ENCODE peak calls at places on chromosomes 11 and 22, in ten cellular contexts. One of them, this sample, is unnamed.

GRCh38 chr11:99246199-99246598 is 225.4 kb downstream of the CNTN5 start:
- DNase-seq in T follicular helper cell: no peak
- DNase-seq in A549: no peak
- DNase-seq in T-helper 9 cell: no peak
- DNase-seq in PC-3: no peak
- DNase-seq in midbrain: no peak
- DNase-seq in IMR-90: no peak
- DNase-seq in T-helper 1 cell: no peak
- DNase-seq in tibial artery: no peak
- DNase-seq in lung: no peak
- DNase-seq in this sample: no peak

GRCh38 chr11:134587345-134587744 is 175.3 kb upstream of the B3GAT1 start:
- DNase-seq in midbrain: no peak
- DNase-seq in PC-3: no peak
- DNase-seq in T-helper 1 cell: no peak
- DNase-seq in lung: peak
- DNase-seq in T follicular helper cell: no peak
- DNase-seq in A549: no peak
- DNase-seq in T-helper 9 cell: no peak
- DNase-seq in tibial artery: no peak
- DNase-seq in IMR-90: no peak
- DNase-seq in this sample: no peak

GRCh38 chr22:37175414-37176144 is 12.5 kb downstream of the C1QTNF6 start:
- DNase-seq in PC-3: no peak
- DNase-seq in IMR-90: no peak
- DNase-seq in midbrain: no peak
- DNase-seq in T follicular helper cell: no peak
- DNase-seq in T-helper 9 cell: no peak
- DNase-seq in A549: no peak
- DNase-seq in lung: no peak
- DNase-seq in T-helper 1 cell: no peak
- DNase-seq in tibial artery: peak
- DNase-seq in this sample: no peak

GRCh38 chr11:555500-556174 is 4.9 kb downstream of the LMNTD2 start:
- DNase-seq in tibial artery: no peak
- DNase-seq in T-helper 1 cell: no peak
- DNase-seq in T-helper 9 cell: no peak
- DNase-seq in lung: no peak
- DNase-seq in T follicular helper cell: no peak
- DNase-seq in IMR-90: no peak
- DNase-seq in PC-3: no peak
- DNase-seq in midbrain: no peak
- DNase-seq in A549: no peak
- DNase-seq in this sample: no peak

GRCh38 chr11:68683086-68683951 is 1.0 kb upstream of the GAL start:
- DNase-seq in T follicular helper cell: no peak
- DNase-seq in lung: no peak
- DNase-seq in A549: no peak
- DNase-seq in T-helper 9 cell: no peak
- DNase-seq in tibial artery: no peak
- DNase-seq in T-helper 1 cell: no peak
- DNase-seq in midbrain: no peak
- DNase-seq in IMR-90: no peak
- DNase-seq in PC-3: no peak
- DNase-seq in this sample: no peak

GRCh38 chr11:30463266-30463665 is 122.9 kb downstream of the MPPED2 start:
- DNase-seq in lung: no peak
- DNase-seq in T-helper 9 cell: no peak
- DNase-seq in PC-3: no peak
- DNase-seq in midbrain: no peak
- DNase-seq in T-helper 1 cell: no peak
- DNase-seq in IMR-90: no peak
- DNase-seq in A549: no peak
- DNase-seq in tibial artery: no peak
- DNase-seq in T follicular helper cell: no peak
- DNase-seq in this sample: no peak

GRCh38 chr22:39405346-39406085 is 5.9 kb downstream of the TAB1 start:
- DNase-seq in midbrain: peak
- DNase-seq in T-helper 1 cell: no peak
- DNase-seq in IMR-90: peak
- DNase-seq in PC-3: no peak
- DNase-seq in T-helper 9 cell: no peak
- DNase-seq in A549: no peak
- DNase-seq in T follicular helper cell: no peak
- DNase-seq in tibial artery: no peak
- DNase-seq in lung: no peak
- DNase-seq in this sample: no peak

GRCh38 chr11:12163181-12163841 is 52.9 kb downstream of the MICAL2 start:
- DNase-seq in A549: peak
- DNase-seq in lung: no peak
- DNase-seq in T-helper 1 cell: no peak
- DNase-seq in IMR-90: peak
- DNase-seq in PC-3: peak
- DNase-seq in midbrain: no peak
- DNase-seq in T-helper 9 cell: no peak
- DNase-seq in tibial artery: peak
- DNase-seq in T follicular helper cell: no peak
- DNase-seq in this sample: no peak

GRCh38 chr22:24601217-24602104 is 1.5 kb upstream of the GGT1 start:
- DNase-seq in T-helper 9 cell: no peak
- DNase-seq in A549: peak
- DNase-seq in IMR-90: no peak
- DNase-seq in tibial artery: no peak
- DNase-seq in T follicular helper cell: no peak
- DNase-seq in midbrain: no peak
- DNase-seq in PC-3: no peak
- DNase-seq in lung: peak
- DNase-seq in T-helper 1 cell: no peak
- DNase-seq in this sample: peak

GRCh38 chr11:9600651-9601040 is 27.2 kb downstream of the WEE1 start:
- DNase-seq in PC-3: peak
- DNase-seq in tibial artery: no peak
- DNase-seq in midbrain: no peak
- DNase-seq in T follicular helper cell: no peak
- DNase-seq in IMR-90: peak
- DNase-seq in T-helper 9 cell: no peak
- DNase-seq in lung: no peak
- DNase-seq in A549: no peak
- DNase-seq in T-helper 1 cell: no peak
- DNase-seq in this sample: no peak

GRCh38 chr11:6604081-6604626 is 580 bp downstream of the ILK start:
- DNase-seq in IMR-90: peak
- DNase-seq in T-helper 1 cell: peak
- DNase-seq in midbrain: peak
- DNase-seq in lung: peak
- DNase-seq in tibial artery: peak
- DNase-seq in T follicular helper cell: peak
- DNase-seq in A549: peak
- DNase-seq in T-helper 9 cell: peak
- DNase-seq in PC-3: peak
- DNase-seq in this sample: peak

GRCh38 chr22:44154431-44154942 is 26.2 kb upstream of the PARVG start:
- DNase-seq in T follicular helper cell: no peak
- DNase-seq in T-helper 1 cell: no peak
- DNase-seq in T-helper 9 cell: no peak
- DNase-seq in midbrain: no peak
- DNase-seq in lung: no peak
- DNase-seq in A549: no peak
- DNase-seq in IMR-90: peak
- DNase-seq in PC-3: no peak
- DNase-seq in tibial artery: no peak
- DNase-seq in this sample: no peak

GRCh38 chr22:29715240-29715639 is 4.6 kb upstream of the CABP7 start:
- DNase-seq in T-helper 1 cell: no peak
- DNase-seq in IMR-90: no peak
- DNase-seq in tibial artery: no peak
- DNase-seq in PC-3: no peak
- DNase-seq in T follicular helper cell: no peak
- DNase-seq in T-helper 9 cell: no peak
- DNase-seq in midbrain: no peak
- DNase-seq in lung: no peak
- DNase-seq in A549: no peak
- DNase-seq in this sample: no peak

GRCh38 chr11:96149743-96150555 is 193.0 kb downstream of the MAML2 start:
- DNase-seq in tibial artery: no peak
- DNase-seq in T-helper 1 cell: no peak
- DNase-seq in lung: no peak
- DNase-seq in A549: peak
- DNase-seq in T follicular helper cell: no peak
- DNase-seq in IMR-90: peak
- DNase-seq in T-helper 9 cell: no peak
- DNase-seq in PC-3: peak
- DNase-seq in midbrain: no peak
- DNase-seq in this sample: no peak

GRCh38 chr11:62501432-62501891 is 45.1 kb downstream of the AHNAK start:
- DNase-seq in PC-3: no peak
- DNase-seq in midbrain: peak
- DNase-seq in A549: no peak
- DNase-seq in T-helper 1 cell: no peak
- DNase-seq in T follicular helper cell: no peak
- DNase-seq in T-helper 9 cell: no peak
- DNase-seq in lung: no peak
- DNase-seq in IMR-90: peak
- DNase-seq in tibial artery: no peak
- DNase-seq in this sample: peak

GRCh38 chr11:114208371-114208770 is 87.8 kb upstream of the NNMT start:
- DNase-seq in T-helper 1 cell: no peak
- DNase-seq in T follicular helper cell: no peak
- DNase-seq in IMR-90: no peak
- DNase-seq in PC-3: no peak
- DNase-seq in lung: no peak
- DNase-seq in midbrain: no peak
- DNase-seq in A549: no peak
- DNase-seq in tibial artery: no peak
- DNase-seq in T-helper 9 cell: peak
- DNase-seq in this sample: no peak

GRCh38 chr22:46801331-46801811 is 38.9 kb downstream of the TBC1D22A start:
- DNase-seq in T-helper 9 cell: no peak
- DNase-seq in T follicular helper cell: no peak
- DNase-seq in tibial artery: peak
- DNase-seq in T-helper 1 cell: no peak
- DNase-seq in PC-3: no peak
- DNase-seq in A549: no peak
- DNase-seq in midbrain: no peak
- DNase-seq in IMR-90: no peak
- DNase-seq in lung: peak
- DNase-seq in this sample: no peak

GRCh38 chr11:65428578-65429068 is 6.0 kb downstream of the NEAT1 start:
- DNase-seq in T follicular helper cell: no peak
- DNase-seq in T-helper 1 cell: no peak
- DNase-seq in tibial artery: peak
- DNase-seq in midbrain: no peak
- DNase-seq in A549: no peak
- DNase-seq in T-helper 9 cell: no peak
- DNase-seq in IMR-90: no peak
- DNase-seq in PC-3: no peak
- DNase-seq in lung: peak
- DNase-seq in this sample: peak

GRCh38 chr22:47043835-47044721 is 281.6 kb downstream of the TBC1D22A start:
- DNase-seq in T-helper 9 cell: no peak
- DNase-seq in PC-3: no peak
- DNase-seq in T follicular helper cell: no peak
- DNase-seq in A549: no peak
- DNase-seq in T-helper 1 cell: no peak
- DNase-seq in tibial artery: peak
- DNase-seq in midbrain: no peak
- DNase-seq in lung: peak
- DNase-seq in IMR-90: peak
- DNase-seq in this sample: peak

GRCh38 chr11:18608373-18608772 is 8.8 kb downstream of the MISFA start:
- DNase-seq in midbrain: peak
- DNase-seq in T-helper 1 cell: no peak
- DNase-seq in T-helper 9 cell: no peak
- DNase-seq in IMR-90: peak
- DNase-seq in A549: no peak
- DNase-seq in tibial artery: no peak
- DNase-seq in T follicular helper cell: no peak
- DNase-seq in lung: no peak
- DNase-seq in PC-3: no peak
- DNase-seq in this sample: no peak

GRCh38 chr11:16412525-16413194 is 56.3 kb upstream of the SOX6 start:
- DNase-seq in tibial artery: no peak
- DNase-seq in IMR-90: no peak
- DNase-seq in T-helper 9 cell: no peak
- DNase-seq in midbrain: no peak
- DNase-seq in T-helper 1 cell: no peak
- DNase-seq in lung: no peak
- DNase-seq in A549: no peak
- DNase-seq in T follicular helper cell: no peak
- DNase-seq in PC-3: no peak
- DNase-seq in this sample: no peak

GRCh38 chr11:5923789-5924188 is 18.3 kb upstream of the OR56A3 start:
- DNase-seq in A549: no peak
- DNase-seq in midbrain: no peak
- DNase-seq in T-helper 9 cell: no peak
- DNase-seq in IMR-90: no peak
- DNase-seq in lung: no peak
- DNase-seq in T follicular helper cell: no peak
- DNase-seq in T-helper 1 cell: no peak
- DNase-seq in tibial artery: no peak
- DNase-seq in PC-3: no peak
- DNase-seq in this sample: no peak

GRCh38 chr22:48367731-48368130 is 1459.9 kb downstream of the BRD1 start:
- DNase-seq in T follicular helper cell: no peak
- DNase-seq in A549: no peak
- DNase-seq in T-helper 9 cell: no peak
- DNase-seq in tibial artery: no peak
- DNase-seq in PC-3: no peak
- DNase-seq in midbrain: no peak
- DNase-seq in T-helper 1 cell: no peak
- DNase-seq in IMR-90: no peak
- DNase-seq in lung: no peak
- DNase-seq in this sample: no peak

GRCh38 chr11:7651140-7651551 is 22.2 kb downstream of the CYB5R2 start:
- DNase-seq in T follicular helper cell: no peak
- DNase-seq in T-helper 1 cell: no peak
- DNase-seq in T-helper 9 cell: no peak
- DNase-seq in IMR-90: peak
- DNase-seq in tibial artery: no peak
- DNase-seq in A549: no peak
- DNase-seq in midbrain: peak
- DNase-seq in lung: no peak
- DNase-seq in PC-3: peak
- DNase-seq in this sample: no peak

GRCh38 chr22:35637943-35638342 is 10.3 kb upstream of the APOL6 start:
- DNase-seq in midbrain: no peak
- DNase-seq in lung: no peak
- DNase-seq in T-helper 1 cell: no peak
- DNase-seq in T follicular helper cell: no peak
- DNase-seq in IMR-90: peak
- DNase-seq in T-helper 9 cell: no peak
- DNase-seq in PC-3: no peak
- DNase-seq in tibial artery: no peak
- DNase-seq in A549: no peak
- DNase-seq in this sample: no peak

GRCh38 chr22:26545827-26546226 is 33.6 kb upstream of the TFIP11 start:
- DNase-seq in PC-3: no peak
- DNase-seq in A549: no peak
- DNase-seq in T-helper 9 cell: no peak
- DNase-seq in tibial artery: no peak
- DNase-seq in IMR-90: no peak
- DNase-seq in T follicular helper cell: no peak
- DNase-seq in midbrain: no peak
- DNase-seq in lung: no peak
- DNase-seq in T-helper 1 cell: no peak
- DNase-seq in this sample: peak

GRCh38 chr11:45933131-45933821 is 10.8 kb downstream of the LARGE2 start:
- DNase-seq in IMR-90: peak
- DNase-seq in T follicular helper cell: no peak
- DNase-seq in PC-3: peak
- DNase-seq in T-helper 9 cell: no peak
- DNase-seq in T-helper 1 cell: no peak
- DNase-seq in lung: no peak
- DNase-seq in tibial artery: peak
- DNase-seq in A549: no peak
- DNase-seq in midbrain: no peak
- DNase-seq in this sample: no peak

GRCh38 chr11:92556435-92556834 is 331.8 kb downstream of the FAT3 start:
- DNase-seq in T-helper 1 cell: no peak
- DNase-seq in IMR-90: peak
- DNase-seq in T-helper 9 cell: no peak
- DNase-seq in tibial artery: no peak
- DNase-seq in midbrain: no peak
- DNase-seq in T follicular helper cell: no peak
- DNase-seq in lung: no peak
- DNase-seq in A549: peak
- DNase-seq in PC-3: peak
- DNase-seq in this sample: no peak